ENCODE peak calls at places on chromosomes 1 and 21, in seven cellular contexts. Q is HEK293T; X is HFFc6; I is MM.1S; D is midbrain; M is naive thymus-derived CD8-positive, alpha-beta T cell; R is activated T-cell treated with anti-CD3 and anti-CD28 coated beads for 24 hours. N is an unnamed sample.

GRCh38 chr1:92481598-92482403 is 4.9 kb downstream of the GFI1 start:
- DNase-seq in R (no peak), X (no peak), Q (no peak), M (no peak), D (no peak), I (no peak), N (no peak)

GRCh38 chr1:119766374-119766794 is 2.3 kb downstream of the HMGCS2 start:
- DNase-seq in R (no peak), I (no peak), Q (no peak), X (no peak), D (peak), M (no peak), N (no peak)

GRCh38 chr1:34113887-34114286 is 51.1 kb downstream of the CSMD2 start:
- DNase-seq in I (no peak), Q (no peak), D (peak), R (no peak), M (no peak), X (peak), N (no peak)

GRCh38 chr1:201769966-201770365 is 59.0 kb upstream of the IPO9 start:
- DNase-seq in Q (no peak), X (peak), R (no peak), I (no peak), M (no peak), D (peak), N (no peak)

GRCh38 chr21:15080504-15080903 is 15.7 kb upstream of the NRIP1 start:
- DNase-seq in M (no peak), R (no peak), Q (no peak), I (no peak), D (no peak), X (no peak), N (no peak)

GRCh38 chr1:243428084-243428483 is 172.2 kb downstream of the SDCCAG8 start:
- DNase-seq in R (no peak), I (no peak), M (no peak), Q (no peak), X (no peak), D (no peak), N (no peak)

GRCh38 chr1:37497832-37498231 is 16.7 kb downstream of the MEAF6 start:
- DNase-seq in M (no peak), I (no peak), R (no peak), Q (no peak), D (no peak), X (no peak), N (peak)

GRCh38 chr1:108190686-108191416 is 9.3 kb downstream of the SLC25A24 start:
- DNase-seq in R (no peak), X (no peak), I (no peak), M (no peak), Q (no peak), D (no peak), N (peak)

GRCh38 chr1:153253693-153254092 is 5.8 kb upstream of the LORICRIN start:
- DNase-seq in X (no peak), M (no peak), D (no peak), R (no peak), Q (no peak), I (peak), N (no peak)

GRCh38 chr1:98761238-98761637 is 99.7 kb downstream of the SNX7 start:
- DNase-seq in I (no peak), M (no peak), Q (peak), R (no peak), X (no peak), D (no peak), N (no peak)

GRCh38 chr1:102174259-102174863 is 177.6 kb upstream of the OLFM3 start:
- DNase-seq in I (peak), D (no peak), M (no peak), Q (peak), X (no peak), R (no peak), N (no peak)

GRCh38 chr1:51916587-51917405 is 38.3 kb upstream of the NRDC start:
- DNase-seq in D (no peak), Q (no peak), X (peak), I (no peak), R (no peak), M (no peak), N (no peak)

GRCh38 chr1:111285879-111286278 is 4.8 kb upstream of the CHIA start:
- DNase-seq in I (no peak), R (no peak), D (no peak), Q (no peak), X (no peak), M (no peak), N (no peak)

GRCh38 chr1:3146907-3147306 is 77.9 kb downstream of the PRDM16 start:
- DNase-seq in R (no peak), Q (no peak), X (no peak), I (no peak), M (no peak), D (no peak), N (no peak)

GRCh38 chr1:200954434-200954833 is 59.7 kb downstream of the INAVA start:
- DNase-seq in R (no peak), D (no peak), M (no peak), X (no peak), I (no peak), Q (no peak), N (no peak)

GRCh38 chr1:51119331-51119730 is 17.3 kb downstream of the C1orf185 start:
- DNase-seq in R (no peak), I (no peak), M (no peak), Q (no peak), D (no peak), X (no peak), N (no peak)

GRCh38 chr1:110746644-110747259 is 72.0 kb upstream of the KCNA3 start:
- DNase-seq in M (peak), Q (peak), R (peak), I (peak), D (peak), X (peak), N (no peak)

GRCh38 chr21:42338730-42339715 is 11.8 kb downstream of the TFF2 start:
- DNase-seq in M (no peak), I (no peak), D (no peak), Q (no peak), R (no peak), X (no peak), N (no peak)

GRCh38 chr1:189787201-189787600 is 690.5 kb downstream of the BRINP3 start:
- DNase-seq in I (no peak), D (no peak), Q (no peak), X (no peak), M (no peak), R (no peak), N (no peak)

GRCh38 chr1:216750031-216750627 is 26.9 kb upstream of the ESRRG start:
- DNase-seq in M (no peak), Q (peak), I (peak), X (peak), D (peak), R (no peak), N (peak)

GRCh38 chr1:197124376-197124775 is 22.1 kb downstream of the ASPM start:
- DNase-seq in X (no peak), D (no peak), R (no peak), Q (no peak), I (no peak), M (no peak), N (no peak)

GRCh38 chr21:27021801-27022200 is 54.9 kb upstream of the ADAMTS5 start:
- DNase-seq in X (no peak), R (no peak), M (no peak), D (no peak), Q (no peak), I (no peak), N (no peak)

GRCh38 chr21:39599191-39599966 is 13.4 kb upstream of the B3GALT5 start:
- DNase-seq in I (no peak), R (no peak), D (no peak), M (no peak), X (no peak), Q (no peak), N (no peak)

GRCh38 chr21:33968082-33968997 is 52.7 kb upstream of the ATP5PO start:
- DNase-seq in I (no peak), R (no peak), M (no peak), Q (peak), X (peak), D (no peak), N (no peak)

GRCh38 chr1:21174638-21175323 is 1.9 kb downstream of the EIF4G3 start:
- DNase-seq in Q (no peak), M (no peak), I (no peak), R (no peak), X (peak), D (no peak), N (no peak)

GRCh38 chr1:231161711-231162299 is at the start of gene TRIM67:
- DNase-seq in R (no peak), Q (peak), X (no peak), I (no peak), M (no peak), D (peak), N (peak)

GRCh38 chr1:12528021-12528852 is 89.8 kb downstream of the DHRS3 start:
- DNase-seq in R (no peak), D (peak), I (no peak), X (peak), Q (no peak), M (no peak), N (no peak)

GRCh38 chr21:41865002-41865777 is 14.0 kb downstream of the PRDM15 start:
- DNase-seq in R (no peak), M (no peak), I (peak), Q (no peak), X (no peak), D (no peak), N (no peak)

GRCh38 chr21:44598031-44598430 is 2.4 kb upstream of the KRTAP10-7 start:
- DNase-seq in I (no peak), Q (no peak), M (no peak), X (no peak), D (no peak), R (no peak), N (no peak)

GRCh38 chr1:25134307-25134706 is 98.0 kb downstream of the SYF2 start:
- DNase-seq in Q (no peak), M (no peak), D (no peak), X (no peak), I (no peak), R (no peak), N (no peak)

GRCh38 chr1:227219715-227220292 is 98.5 kb downstream of the CDC42BPA start:
- DNase-seq in M (no peak), D (no peak), X (no peak), R (no peak), Q (no peak), I (no peak), N (no peak)

GRCh38 chr21:42381347-42381984 is 14.4 kb downstream of the TMPRSS3 start:
- DNase-seq in M (peak), D (no peak), Q (peak), X (no peak), R (no peak), I (peak), N (peak)

GRCh38 chr1:2969011-2969869 is 52.0 kb upstream of the ACTRT2 start:
- DNase-seq in X (no peak), Q (no peak), R (no peak), D (peak), M (no peak), I (no peak), N (no peak)

GRCh38 chr1:74505133-74505532 is 7.3 kb downstream of the LRRC53 start:
- DNase-seq in Q (no peak), I (no peak), M (no peak), X (no peak), R (no peak), D (no peak), N (peak)

GRCh38 chr1:213414346-213414745 is 363.3 kb downstream of the RPS6KC1 start:
- DNase-seq in I (no peak), X (no peak), M (no peak), Q (no peak), R (no peak), D (no peak), N (no peak)

GRCh38 chr1:228989992-228990827 is 254.9 kb downstream of the RHOU start:
- DNase-seq in X (no peak), M (peak), Q (no peak), D (peak), R (no peak), I (no peak), N (peak)

GRCh38 chr1:3292868-3293562 is 161.4 kb upstream of the ARHGEF16 start:
- DNase-seq in R (no peak), D (no peak), X (no peak), I (no peak), Q (no peak), M (no peak), N (no peak)

GRCh38 chr21:28252923-28253322 is 739.8 kb downstream of the LTN1 start:
- DNase-seq in I (no peak), R (no peak), M (no peak), D (no peak), X (peak), Q (no peak), N (no peak)

GRCh38 chr1:212920895-212921294 is 29.4 kb upstream of the VASH2 start:
- DNase-seq in R (no peak), D (no peak), M (no peak), I (no peak), X (no peak), Q (peak), N (no peak)

N was measured in DMS153.